ENCODE peak calls at places on chromosomes 12 and 14, in eight cellular contexts. V, Z, F, T, M, S, X and W are unnamed samples.

GRCh38 chr12:53695148-53696138 is 19.6 kb upstream of the ATP5MC2 start:
- DNase-seq in M (peak), F (peak), S (peak), T (peak), V (no peak), Z (peak), X (no peak), W (peak)

GRCh38 chr12:6570264-6570887 is 2.3 kb upstream of the NOP2 start:
- DNase-seq in S (peak), V (peak), Z (peak), M (peak), X (peak), T (no peak), F (peak), W (peak)

GRCh38 chr12:79415754-79416435 is 274.9 kb downstream of the PAWR start:
- DNase-seq in X (no peak), Z (no peak), M (peak), S (peak), T (no peak), V (no peak), F (peak), W (no peak)

GRCh38 chr12:113831486-113831885 is 134.6 kb downstream of the RBM19 start:
- DNase-seq in M (no peak), F (no peak), X (no peak), Z (no peak), V (no peak), S (no peak), T (no peak), W (no peak)

GRCh38 chr12:89038831-89039509 is 313.3 kb downstream of the DUSP6 start:
- DNase-seq in M (no peak), F (no peak), T (no peak), Z (no peak), X (peak), S (peak), V (peak), W (no peak)

GRCh38 chr14:77120771-77121743 is 20.5 kb downstream of the ZDHHC22 start:
- DNase-seq in M (no peak), F (no peak), X (peak), T (no peak), S (peak), V (peak), Z (no peak), W (no peak)

GRCh38 chr14:56129092-56129491 is 10.9 kb downstream of the PELI2 start:
- DNase-seq in M (no peak), X (no peak), V (no peak), S (no peak), T (no peak), Z (peak), F (no peak), W (no peak)

GRCh38 chr14:55893695-55894094 is 224.5 kb upstream of the PELI2 start:
- DNase-seq in V (no peak), F (no peak), S (no peak), M (no peak), X (no peak), Z (no peak), T (no peak), W (no peak)

GRCh38 chr12:25864287-25864686 is 94.2 kb upstream of the RASSF8 start:
- DNase-seq in X (no peak), V (no peak), T (no peak), S (peak), M (no peak), Z (no peak), F (peak), W (peak)

GRCh38 chr12:64826234-64826633 is 1.8 kb downstream of the TBC1D30 start:
- DNase-seq in S (peak), F (peak), Z (peak), T (peak), V (peak), X (peak), M (peak), W (peak)

GRCh38 chr12:27163894-27164293 is 80.2 kb upstream of the STK38L start:
- DNase-seq in Z (no peak), X (no peak), S (no peak), T (no peak), M (no peak), V (no peak), F (no peak), W (no peak)

GRCh38 chr12:6235499-6235898 is 35.3 kb downstream of the CD9 start:
- DNase-seq in Z (no peak), S (no peak), V (no peak), M (no peak), T (peak), X (no peak), F (no peak), W (no peak)

GRCh38 chr12:70332236-70332635 is 33.9 kb upstream of the KCNMB4 start:
- DNase-seq in S (no peak), Z (no peak), M (no peak), F (no peak), X (no peak), T (no peak), V (no peak), W (no peak)

GRCh38 chr12:121637231-121637914 is 11.0 kb downstream of the ORAI1 start:
- DNase-seq in M (no peak), F (no peak), X (no peak), Z (no peak), T (no peak), S (no peak), V (peak), W (no peak)